ENCODE peak calls at places on chromosome 11, in ten cellular contexts. H is tibial artery; K is effector memory CD4-positive, alpha-beta T cell; N is body of pancreas; L is cardiac muscle cell; A is Karpas-422; V is HCT116; B is Caco-2; O is pancreas; E is iPS DF 6.9. C is an unnamed sample. For H3K36me3 and H3K9me3, the result is how much of the 10 kb centered on the place peaks cover.

GRCh38 chr11:131302831-131303230 is 67.6 kb upstream of the NTM start:
- DNase-seq in H (no peak), K (no peak), N (no peak), L (no peak), A (no peak), V (no peak), B (no peak), O (no peak), E (no peak), C (no peak)

GRCh38 chr11:104183572-104183971 is 19.6 kb upstream of the PDGFD start:
- DNase-seq in H (no peak), K (no peak), N (no peak), L (no peak), A (no peak), V (no peak), B (no peak), O (no peak), E (no peak), C (no peak)

GRCh38 chr11:107331728-107332127 is 125.9 kb downstream of the CWF19L2 start:
- DNase-seq in H (no peak), K (no peak), N (no peak), L (no peak), A (peak), V (no peak), B (no peak), O (no peak), E (no peak), C (no peak)

GRCh38 chr11:128299132-128299726 is 288.1 kb downstream of the ETS1 start:
- DNase-seq in H (no peak), K (no peak), N (no peak), L (no peak), A (no peak), V (no peak), B (no peak), O (no peak), E (no peak), C (no peak)

GRCh38 chr11:121929581-121929980 is 186.4 kb downstream of the BLID start:
- DNase-seq in H (no peak), K (no peak), N (peak), L (peak), A (no peak), V (no peak), B (no peak), O (peak), E (no peak), C (peak)

GRCh38 chr11:108654994-108655631 is 9.8 kb upstream of the DDX10 start:
- DNase-seq in H (no peak), K (no peak), N (peak), L (peak), A (peak), V (peak), B (peak), O (no peak), E (no peak), C (peak)

GRCh38 chr11:75320046-75320618 is 31.3 kb downstream of the ARRB1 start:
- DNase-seq in H (no peak), K (no peak), N (no peak), L (no peak), A (no peak), V (no peak), B (no peak), O (no peak), E (no peak), C (no peak)

GRCh38 chr11:82458147-82458546 is 275.5 kb downstream of the FAM181B start:
- DNase-seq in H (no peak), K (no peak), N (no peak), L (no peak), A (no peak), V (no peak), B (no peak), O (no peak), E (no peak), C (no peak)

GRCh38 chr11:67002297-67002913 is 20.5 kb upstream of the SYT12 start:
- DNase-seq in H (no peak), K (no peak), N (no peak), L (no peak), A (no peak), V (no peak), B (no peak), O (no peak), E (peak), C (peak)

GRCh38 chr11:67389477-67389876 is 2.3 kb upstream of the RAD9A start:
- DNase-seq in H (no peak), K (no peak), N (peak), L (peak), A (peak), V (no peak), B (peak), O (peak), E (no peak), C (peak)

GRCh38 chr11:76602431-76602861 is 68.1 kb downstream of the LRRC32 start:
- DNase-seq in H (peak), K (no peak), N (no peak), L (no peak), A (no peak), V (no peak), B (no peak), O (no peak), E (no peak), C (no peak)

GRCh38 chr11:119743041-119743440 is 14.0 kb upstream of the NECTIN1 start:
- DNase-seq in H (no peak), K (no peak), N (no peak), L (no peak), A (no peak), V (no peak), B (no peak), O (no peak), E (no peak), C (no peak)

GRCh38 chr11:71129624-71130023 is 122.8 kb downstream of the SHANK2 start:
- DNase-seq in H (no peak), K (no peak), N (no peak), L (no peak), A (no peak), V (no peak), B (no peak), O (no peak), E (no peak), C (no peak)

GRCh38 chr11:125167954-125168821 is 3.6 kb downstream of the PKNOX2 start:
- DNase-seq in H (no peak), K (no peak), N (peak), L (no peak), A (no peak), V (no peak), B (no peak), O (no peak), E (no peak), C (no peak)

GRCh38 chr11:125168875-125169537 is 4.5 kb downstream of the PKNOX2 start:
- DNase-seq in H (no peak), K (no peak), N (peak), L (no peak), A (no peak), V (no peak), B (no peak), O (no peak), E (no peak), C (no peak)

GRCh38 chr11:125166347-125166841 is 1.8 kb downstream of the PKNOX2 start:
- DNase-seq in H (peak), K (no peak), N (peak), L (peak), A (no peak), V (no peak), B (no peak), O (peak), E (no peak), C (peak)

GRCh38 chr11:125166903-125167291 is 2.3 kb downstream of the PKNOX2 start:
- DNase-seq in H (no peak), K (no peak), N (no peak), L (no peak), A (no peak), V (no peak), B (no peak), O (no peak), E (no peak), C (no peak)

GRCh38 chr11:125167292-125167953 is 2.9 kb downstream of the PKNOX2 start:
- DNase-seq in H (peak), K (no peak), N (peak), L (peak), A (no peak), V (no peak), B (no peak), O (peak), E (no peak), C (peak)
- H3K4me3 ChIP-seq in H (peak), K (no peak), N (no peak), L (peak), A (no peak), V (no peak), B (no peak), O (peak), E (peak), C (peak)

DNA sequence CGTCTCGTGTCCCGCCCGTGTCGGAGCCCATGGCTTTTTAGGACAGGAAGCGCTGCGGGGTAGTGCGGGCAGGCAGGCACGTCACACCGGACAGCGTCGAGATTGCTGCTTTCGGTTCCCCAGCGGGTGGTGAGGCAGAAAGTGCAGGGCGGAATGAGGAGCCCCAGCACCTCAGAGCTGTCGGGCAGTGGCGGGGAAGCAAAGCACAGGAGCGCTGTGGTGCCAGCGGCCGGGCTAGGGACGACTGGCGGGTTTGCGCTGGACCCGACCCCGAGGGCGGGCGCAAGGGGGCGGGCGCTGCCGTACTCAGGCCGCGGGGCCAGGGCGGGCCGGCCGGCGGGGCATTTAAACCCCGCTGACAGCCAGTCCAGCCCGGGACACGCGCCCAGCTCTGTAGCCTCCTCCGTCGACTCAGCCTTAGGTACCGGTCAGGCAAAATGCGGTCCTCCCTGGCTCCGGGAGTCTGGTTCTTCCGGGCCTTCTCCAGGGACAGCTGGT is at the start of gene SLC37A2:
- DNase-seq in H (peak), K (peak), N (peak), L (peak), A (no peak), V (no peak), B (peak), O (peak), E (no peak), C (peak)
- H3K36me3 ChIP-seq in H (under half), K (under half), N (under half), L (under half), A (under half), V (under half), B (under half), O (under half), E (under half), C (under half)

GRCh38 chr11:2091786-2092463 is 47.3 kb downstream of the IGF2 start:
- DNase-seq in H (no peak), K (no peak), N (no peak), L (no peak), A (no peak), V (no peak), B (no peak), O (no peak), E (no peak), C (no peak)
- H3K9me3 ChIP-seq in H (under half), K (under half), N (under half), L (under half), A (under half), V (under half), B (under half), O (under half), E (under half), C (under half)

GRCh38 chr11:65491163-65491465 is 7.7 kb upstream of the MALAT1 start:
- DNase-seq in H (no peak), K (no peak), N (no peak), L (no peak), A (no peak), V (no peak), B (no peak), O (peak), E (no peak), C (no peak)

GRCh38 chr11:65492637-65493366 is 6.0 kb upstream of the MALAT1 start:
- DNase-seq in H (peak), K (no peak), N (peak), L (no peak), A (no peak), V (no peak), B (no peak), O (peak), E (no peak), C (no peak)

GRCh38 chr11:65491614-65492386 is 7.0 kb upstream of the MALAT1 start:
- DNase-seq in H (peak), K (no peak), N (peak), L (no peak), A (no peak), V (peak), B (no peak), O (peak), E (no peak), C (peak)

GRCh38 chr11:65493367-65494176 is 5.3 kb upstream of the MALAT1 start:
- DNase-seq in H (peak), K (no peak), N (peak), L (no peak), A (no peak), V (peak), B (peak), O (peak), E (no peak), C (peak)

DNA sequence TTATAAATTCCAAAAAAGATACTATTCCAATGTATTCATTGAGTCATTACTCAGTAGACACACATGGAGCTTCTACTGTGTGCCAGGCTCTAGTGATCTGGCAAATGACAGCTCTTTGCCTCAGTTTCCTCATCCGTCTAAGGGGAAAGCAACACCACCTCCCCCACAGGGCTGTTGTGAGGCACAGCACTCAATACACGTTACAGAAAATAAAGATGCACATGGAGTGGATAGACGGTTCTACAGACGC is 6.5 kb upstream of the MALAT1 start:
- DNase-seq in H (no peak), K (no peak), N (no peak), L (no peak), A (no peak), V (no peak), B (no peak), O (no peak), E (no peak), C (no peak)
- H3K4me3 ChIP-seq in H (peak), K (no peak), N (no peak), L (no peak), A (no peak), V (peak), B (no peak), O (no peak), E (no peak), C (no peak)

GRCh38 chr11:100557830-100558611 is 129.1 kb upstream of the ARHGAP42 start:
- DNase-seq in H (no peak), K (no peak), N (no peak), L (no peak), A (no peak), V (no peak), B (no peak), O (no peak), E (no peak), C (no peak)

GRCh38 chr11:100563541-100564280 is 123.4 kb upstream of the ARHGAP42 start:
- DNase-seq in H (no peak), K (no peak), N (no peak), L (no peak), A (no peak), V (no peak), B (no peak), O (no peak), E (no peak), C (peak)

GRCh38 chr11:100561325-100561724 is 125.8 kb upstream of the ARHGAP42 start:
- DNase-seq in H (no peak), K (no peak), N (no peak), L (no peak), A (no peak), V (no peak), B (no peak), O (no peak), E (no peak), C (no peak)

GRCh38 chr11:100562102-100562501 is 125.0 kb upstream of the ARHGAP42 start:
- DNase-seq in H (no peak), K (no peak), N (peak), L (no peak), A (no peak), V (no peak), B (no peak), O (no peak), E (no peak), C (peak)

GRCh38 chr11:100560606-100561005 is 126.5 kb upstream of the ARHGAP42 start:
- DNase-seq in H (no peak), K (no peak), N (no peak), L (no peak), A (no peak), V (no peak), B (no peak), O (no peak), E (no peak), C (no peak)
- H3K36me3 ChIP-seq in H (under half), K (under half), N (under half), L (under half), A (under half), V (under half), B (under half), O (under half), E (under half), C (under half)

DNA sequence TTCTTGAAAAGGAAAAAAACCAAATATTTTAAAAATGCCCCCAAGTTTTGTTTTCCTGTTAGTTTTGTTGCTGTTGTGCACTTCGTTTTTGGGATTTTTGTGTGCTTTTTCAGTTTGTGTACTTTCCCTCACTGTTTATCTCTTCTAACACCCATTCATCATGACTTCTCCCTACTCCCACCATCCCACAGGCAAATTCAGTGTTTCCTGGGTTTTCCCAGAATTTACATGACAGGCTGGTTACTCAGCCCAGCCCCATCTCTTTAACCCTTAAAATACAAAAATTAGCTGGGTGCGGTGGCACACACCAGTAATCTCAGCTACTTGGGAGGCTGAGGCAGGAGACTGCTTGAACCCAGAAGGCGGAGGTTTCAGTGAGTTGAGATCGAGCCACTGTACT is 15.5 kb downstream of the TMEM123 start:
- DNase-seq in H (no peak), K (no peak), N (no peak), L (no peak), A (no peak), V (no peak), B (no peak), O (no peak), E (no peak), C (no peak)
- H3K9me3 ChIP-seq in H (under half), K (under half), N (under half), L (under half), A (under half), V (under half), B (under half), O (under half), E (under half), C (under half)

GRCh38 chr11:68704887-68705286 is 20.5 kb downstream of the GAL start:
- DNase-seq in H (no peak), K (no peak), N (no peak), L (no peak), A (no peak), V (no peak), B (no peak), O (no peak), E (no peak), C (no peak)
- H3K4me3 ChIP-seq in H (no peak), K (no peak), N (no peak), L (no peak), A (no peak), V (no peak), B (no peak), O (no peak), E (no peak), C (no peak)

C was measured in HAP-1.